ENCODE peak calls at places on chromosome 19, in nine cellular contexts. One of them, this sample, is unnamed.

GRCh38 chr19:45305421-45305820 is 17.3 kb downstream of the CKM start:
- DNase-seq in HCT116: no peak
- DNase-seq in A549: no peak
- DNase-seq in heart left ventricle: no peak
- DNase-seq in dorsolateral prefrontal cortex: no peak
- DNase-seq in fibroblast of lung: peak
- DNase-seq in heart right ventricle: no peak
- DNase-seq in breast epithelium: no peak
- DNase-seq in pancreas: no peak
- DNase-seq in this sample: no peak

GRCh38 chr19:38733493-38734175 is 10.6 kb downstream of the CAPN12 start:
- DNase-seq in HCT116: no peak
- DNase-seq in A549: peak
- DNase-seq in heart left ventricle: no peak
- DNase-seq in dorsolateral prefrontal cortex: no peak
- DNase-seq in fibroblast of lung: no peak
- DNase-seq in heart right ventricle: peak
- DNase-seq in breast epithelium: peak
- DNase-seq in pancreas: peak
- DNase-seq in this sample: no peak

GRCh38 chr19:33905937-33906577 is 109.4 kb downstream of the KCTD15 start:
- DNase-seq in HCT116: no peak
- DNase-seq in A549: peak
- DNase-seq in heart left ventricle: peak
- DNase-seq in dorsolateral prefrontal cortex: no peak
- DNase-seq in fibroblast of lung: peak
- DNase-seq in heart right ventricle: peak
- DNase-seq in breast epithelium: peak
- DNase-seq in pancreas: peak
- DNase-seq in this sample: peak

GRCh38 chr19:46963093-46963734 is 56.4 kb upstream of the NPAS1 start:
- DNase-seq in HCT116: no peak
- DNase-seq in A549: no peak
- DNase-seq in heart left ventricle: no peak
- DNase-seq in dorsolateral prefrontal cortex: no peak
- DNase-seq in fibroblast of lung: peak
- DNase-seq in heart right ventricle: no peak
- DNase-seq in breast epithelium: no peak
- DNase-seq in pancreas: no peak
- DNase-seq in this sample: no peak

GRCh38 chr19:53612762-53613526 is 18.9 kb upstream of the DPRX start:
- DNase-seq in HCT116: no peak
- DNase-seq in A549: no peak
- DNase-seq in heart left ventricle: no peak
- DNase-seq in dorsolateral prefrontal cortex: no peak
- DNase-seq in fibroblast of lung: no peak
- DNase-seq in heart right ventricle: no peak
- DNase-seq in breast epithelium: no peak
- DNase-seq in pancreas: no peak
- DNase-seq in this sample: no peak

GRCh38 chr19:41376241-41376997 is at the start of gene TMEM91:
- DNase-seq in HCT116: no peak
- DNase-seq in A549: no peak
- DNase-seq in heart left ventricle: peak
- DNase-seq in dorsolateral prefrontal cortex: no peak
- DNase-seq in fibroblast of lung: no peak
- DNase-seq in heart right ventricle: peak
- DNase-seq in breast epithelium: no peak
- DNase-seq in pancreas: no peak
- DNase-seq in this sample: no peak

GRCh38 chr19:54903303-54903702 is 2.6 kb upstream of the NCR1 start:
- DNase-seq in HCT116: no peak
- DNase-seq in A549: no peak
- DNase-seq in heart left ventricle: no peak
- DNase-seq in dorsolateral prefrontal cortex: no peak
- DNase-seq in fibroblast of lung: no peak
- DNase-seq in heart right ventricle: no peak
- DNase-seq in breast epithelium: no peak
- DNase-seq in pancreas: no peak
- DNase-seq in this sample: no peak

GRCh38 chr19:6011206-6011605 is 33.3 kb upstream of the RANBP3 start:
- DNase-seq in HCT116: no peak
- DNase-seq in A549: no peak
- DNase-seq in heart left ventricle: no peak
- DNase-seq in dorsolateral prefrontal cortex: no peak
- DNase-seq in fibroblast of lung: no peak
- DNase-seq in heart right ventricle: no peak
- DNase-seq in breast epithelium: no peak
- DNase-seq in pancreas: peak
- DNase-seq in this sample: no peak

GRCh38 chr19:50500060-50500752 is 10.8 kb downstream of the JOSD2 start:
- DNase-seq in HCT116: no peak
- DNase-seq in A549: peak
- DNase-seq in heart left ventricle: peak
- DNase-seq in dorsolateral prefrontal cortex: peak
- DNase-seq in fibroblast of lung: no peak
- DNase-seq in heart right ventricle: peak
- DNase-seq in breast epithelium: no peak
- DNase-seq in pancreas: peak
- DNase-seq in this sample: no peak

GRCh38 chr19:1987197-1988187 is 28.0 kb downstream of the BTBD2 start:
- DNase-seq in HCT116: no peak
- DNase-seq in A549: no peak
- DNase-seq in heart left ventricle: no peak
- DNase-seq in dorsolateral prefrontal cortex: no peak
- DNase-seq in fibroblast of lung: no peak
- DNase-seq in heart right ventricle: no peak
- DNase-seq in breast epithelium: no peak
- DNase-seq in pancreas: peak
- DNase-seq in this sample: no peak

GRCh38 chr19:28553005-28553404 is 659.9 kb downstream of the UQCRFS1 start:
- DNase-seq in HCT116: no peak
- DNase-seq in A549: no peak
- DNase-seq in heart left ventricle: no peak
- DNase-seq in dorsolateral prefrontal cortex: no peak
- DNase-seq in fibroblast of lung: peak
- DNase-seq in heart right ventricle: no peak
- DNase-seq in breast epithelium: no peak
- DNase-seq in pancreas: no peak
- DNase-seq in this sample: no peak

GRCh38 chr19:18320865-18321728 is 1.8 kb downstream of the LSM4 start:
- DNase-seq in HCT116: no peak
- DNase-seq in A549: no peak
- DNase-seq in heart left ventricle: no peak
- DNase-seq in dorsolateral prefrontal cortex: no peak
- DNase-seq in fibroblast of lung: no peak
- DNase-seq in heart right ventricle: no peak
- DNase-seq in breast epithelium: no peak
- DNase-seq in pancreas: no peak
- DNase-seq in this sample: no peak

GRCh38 chr19:35639321-35639639 is 2.3 kb upstream of the ETV2 start:
- DNase-seq in HCT116: no peak
- DNase-seq in A549: no peak
- DNase-seq in heart left ventricle: no peak
- DNase-seq in dorsolateral prefrontal cortex: no peak
- DNase-seq in fibroblast of lung: no peak
- DNase-seq in heart right ventricle: no peak
- DNase-seq in breast epithelium: no peak
- DNase-seq in pancreas: no peak
- DNase-seq in this sample: no peak

GRCh38 chr19:33404916-33405315 is 31.4 kb downstream of the CEBPG start:
- DNase-seq in HCT116: no peak
- DNase-seq in A549: no peak
- DNase-seq in heart left ventricle: no peak
- DNase-seq in dorsolateral prefrontal cortex: no peak
- DNase-seq in fibroblast of lung: no peak
- DNase-seq in heart right ventricle: no peak
- DNase-seq in breast epithelium: no peak
- DNase-seq in pancreas: peak
- DNase-seq in this sample: no peak

GRCh38 chr19:35002037-35002535 is 2.0 kb downstream of the GRAMD1A start:
- DNase-seq in HCT116: no peak
- DNase-seq in A549: no peak
- DNase-seq in heart left ventricle: no peak
- DNase-seq in dorsolateral prefrontal cortex: no peak
- DNase-seq in fibroblast of lung: no peak
- DNase-seq in heart right ventricle: no peak
- DNase-seq in breast epithelium: no peak
- DNase-seq in pancreas: peak
- DNase-seq in this sample: no peak

GRCh38 chr19:58396691-58397532 is 1.5 kb downstream of the RNF225 start:
- DNase-seq in HCT116: no peak
- DNase-seq in A549: no peak
- DNase-seq in heart left ventricle: no peak
- DNase-seq in dorsolateral prefrontal cortex: no peak
- DNase-seq in fibroblast of lung: no peak
- DNase-seq in heart right ventricle: no peak
- DNase-seq in breast epithelium: no peak
- DNase-seq in pancreas: peak
- DNase-seq in this sample: no peak

GRCh38 chr19:39843919-39844793 is 2.0 kb downstream of the FBL start:
- DNase-seq in HCT116: no peak
- DNase-seq in A549: peak
- DNase-seq in heart left ventricle: no peak
- DNase-seq in dorsolateral prefrontal cortex: no peak
- DNase-seq in fibroblast of lung: peak
- DNase-seq in heart right ventricle: no peak
- DNase-seq in breast epithelium: no peak
- DNase-seq in pancreas: no peak
- DNase-seq in this sample: no peak

GRCh38 chr19:44582581-44583265 is 30.6 kb upstream of the IGSF23 start:
- DNase-seq in HCT116: peak
- DNase-seq in A549: peak
- DNase-seq in heart left ventricle: no peak
- DNase-seq in dorsolateral prefrontal cortex: no peak
- DNase-seq in fibroblast of lung: no peak
- DNase-seq in heart right ventricle: peak
- DNase-seq in breast epithelium: no peak
- DNase-seq in pancreas: no peak
- DNase-seq in this sample: no peak

GRCh38 chr19:17721821-17722220 is 2.5 kb downstream of the MAP1S start:
- DNase-seq in HCT116: no peak
- DNase-seq in A549: no peak
- DNase-seq in heart left ventricle: peak
- DNase-seq in dorsolateral prefrontal cortex: no peak
- DNase-seq in fibroblast of lung: no peak
- DNase-seq in heart right ventricle: peak
- DNase-seq in breast epithelium: no peak
- DNase-seq in pancreas: no peak
- DNase-seq in this sample: no peak

GRCh38 chr19:3360494-3361383 is 5.6 kb upstream of the NFIC start:
- DNase-seq in HCT116: no peak
- DNase-seq in A549: no peak
- DNase-seq in heart left ventricle: peak
- DNase-seq in dorsolateral prefrontal cortex: peak
- DNase-seq in fibroblast of lung: peak
- DNase-seq in heart right ventricle: peak
- DNase-seq in breast epithelium: peak
- DNase-seq in pancreas: peak
- DNase-seq in this sample: peak
- TF ChIP-seq CTCF in HCT116: no peak
- TF ChIP-seq CTCF in A549: peak
- TF ChIP-seq CTCF in heart left ventricle: no peak
- TF ChIP-seq CTCF in dorsolateral prefrontal cortex: peak
- TF ChIP-seq CTCF in fibroblast of lung: peak
- TF ChIP-seq CTCF in heart right ventricle: peak
- TF ChIP-seq CTCF in breast epithelium: peak
- TF ChIP-seq CTCF in pancreas: no peak
- TF ChIP-seq CTCF in this sample: no peak

DNA sequence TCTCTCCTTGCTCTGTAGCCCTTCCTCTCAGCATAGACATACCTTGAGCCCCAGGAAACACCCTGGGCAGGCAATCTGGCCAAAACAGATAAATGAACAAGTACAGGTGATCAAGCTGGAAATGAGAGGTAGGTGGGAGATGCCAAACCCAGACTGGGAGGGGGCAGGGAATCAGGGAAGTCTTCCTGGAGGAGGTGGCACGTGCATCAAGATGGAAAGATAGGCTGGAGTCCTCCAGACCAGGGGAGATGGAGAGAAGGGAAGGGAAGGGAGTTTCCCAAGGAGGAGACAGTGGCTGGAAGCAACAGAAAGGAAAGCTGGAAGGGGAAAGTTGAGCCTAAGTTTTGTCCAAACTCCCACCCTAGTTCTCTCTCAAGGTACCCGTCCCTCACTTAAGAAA is 1.7 kb upstream of the MUC16 start:
- DNase-seq in HCT116: no peak
- DNase-seq in A549: no peak
- DNase-seq in heart left ventricle: no peak
- DNase-seq in dorsolateral prefrontal cortex: no peak
- DNase-seq in fibroblast of lung: no peak
- DNase-seq in heart right ventricle: no peak
- DNase-seq in breast epithelium: no peak
- DNase-seq in pancreas: no peak
- DNase-seq in this sample: no peak
- H3K27ac ChIP-seq in HCT116: no peak
- H3K27ac ChIP-seq in A549: no peak
- H3K27ac ChIP-seq in heart left ventricle: no peak
- H3K27ac ChIP-seq in dorsolateral prefrontal cortex: no peak
- H3K27ac ChIP-seq in fibroblast of lung: no peak
- H3K27ac ChIP-seq in heart right ventricle: no peak
- H3K27ac ChIP-seq in breast epithelium: no peak
- H3K27ac ChIP-seq in pancreas: no peak
- H3K27ac ChIP-seq in this sample: no peak

GRCh38 chr19:13764101-13764807 is at the start of gene MRI1:
- DNase-seq in HCT116: no peak
- DNase-seq in A549: peak
- DNase-seq in heart left ventricle: peak
- DNase-seq in dorsolateral prefrontal cortex: peak
- DNase-seq in fibroblast of lung: peak
- DNase-seq in heart right ventricle: peak
- DNase-seq in breast epithelium: peak
- DNase-seq in pancreas: peak
- DNase-seq in this sample: peak
- H3K4me3 ChIP-seq in HCT116: peak
- H3K4me3 ChIP-seq in A549: peak
- H3K4me3 ChIP-seq in heart left ventricle: peak
- H3K4me3 ChIP-seq in dorsolateral prefrontal cortex: peak
- H3K4me3 ChIP-seq in fibroblast of lung: peak
- H3K4me3 ChIP-seq in heart right ventricle: peak
- H3K4me3 ChIP-seq in breast epithelium: peak
- H3K4me3 ChIP-seq in pancreas: peak
- H3K4me3 ChIP-seq in this sample: peak

DNA sequence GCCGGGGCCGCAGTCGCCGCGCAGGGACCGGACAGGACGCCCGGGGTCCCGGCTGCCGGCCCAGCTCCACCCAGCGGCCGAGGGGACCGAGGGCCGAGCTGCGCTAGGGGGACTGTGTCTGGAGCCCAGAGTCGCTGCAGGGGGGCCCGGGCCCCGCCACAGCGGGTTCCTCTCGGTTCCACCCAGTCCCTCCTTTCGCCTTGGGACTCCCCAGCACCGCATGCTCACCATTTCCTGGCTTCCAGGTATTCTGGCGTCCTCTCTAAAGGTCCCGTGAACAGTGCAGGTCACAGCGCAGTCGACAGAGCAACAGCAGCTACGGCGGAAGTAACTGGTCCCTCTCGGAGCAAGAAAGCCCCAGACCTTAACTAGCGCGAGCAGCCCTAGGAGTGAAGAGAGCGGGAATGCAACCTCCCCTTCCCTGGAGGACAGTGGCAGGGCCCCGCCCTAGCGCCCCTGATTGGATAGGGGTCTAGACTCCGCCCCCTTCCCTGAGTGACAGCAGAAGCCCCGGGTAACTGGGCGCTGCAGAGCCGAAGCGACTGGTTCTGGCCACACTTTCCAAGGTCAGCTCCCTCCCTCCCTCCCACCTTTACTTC is at the start of gene ZNF878:
- DNase-seq in HCT116: no peak
- DNase-seq in A549: no peak
- DNase-seq in heart left ventricle: peak
- DNase-seq in dorsolateral prefrontal cortex: peak
- DNase-seq in fibroblast of lung: peak
- DNase-seq in heart right ventricle: peak
- DNase-seq in breast epithelium: peak
- DNase-seq in pancreas: peak
- DNase-seq in this sample: peak
- TF ChIP-seq CTCF in HCT116: no peak
- TF ChIP-seq CTCF in A549: no peak
- TF ChIP-seq CTCF in heart left ventricle: no peak
- TF ChIP-seq CTCF in dorsolateral prefrontal cortex: no peak
- TF ChIP-seq CTCF in fibroblast of lung: no peak
- TF ChIP-seq CTCF in heart right ventricle: peak
- TF ChIP-seq CTCF in breast epithelium: no peak
- TF ChIP-seq CTCF in pancreas: no peak
- TF ChIP-seq CTCF in this sample: no peak